ENCODE peak calls at places on chromosomes 5 and 9, in ten cellular contexts. P is heart right ventricle, U is HCEC 1CT, L is KG1, B is WTC11, O is HTR-8/SVneo, H is RWPE1, S is T follicular helper cell, Z is brain microvascular endothelial cell, V is esophagus squamous epithelium. C is an unnamed sample.

GRCh38 chr5:124444147-124444775 is 302.2 kb downstream of the ZNF608 start:
- DNase-seq in L (no peak), S (no peak), H (no peak), B (no peak), U (no peak), P (peak; percentile 45), V (no peak), O (no peak), Z (no peak), C (no peak)

GRCh38 chr9:27351438-27351837 is 54.5 kb upstream of the EQTN start:
- DNase-seq in S (no peak), O (no peak), B (no peak), P (peak; percentile 21), H (no peak), Z (no peak), U (no peak), L (no peak), V (no peak), C (no peak)

GRCh38 chr5:56552612-56553268 is 262.6 kb upstream of the MAP3K1 start:
- DNase-seq in B (no peak), H (no peak), L (no peak), Z (no peak), U (no peak), O (no peak), P (no peak), V (no peak), S (no peak), C (peak; percentile 34)

GRCh38 chr5:76716456-76717157 is 681 bp downstream of the F2R start:
- DNase-seq in H (peak; percentile 30), P (peak; percentile 23), L (peak; percentile 69), S (no peak), Z (peak; percentile 38), U (no peak), B (peak; percentile 37), V (no peak), O (no peak), C (peak; percentile 42)

GRCh38 chr9:74277532-74277931 is 219.6 kb upstream of the RORB start:
- DNase-seq in L (no peak), S (no peak), P (no peak), U (no peak), B (no peak), O (no peak), H (no peak), V (no peak), Z (no peak), C (no peak)

GRCh38 chr9:33445941-33446506 is 1.4 kb downstream of the AQP3 start:
- DNase-seq in P (no peak), H (no peak), V (no peak), U (no peak), Z (no peak), O (no peak), B (no peak), S (no peak), L (no peak), C (no peak)

GRCh38 chr9:123102380-123103113 is 69.1 kb downstream of the GPR21 start:
- DNase-seq in S (no peak), L (no peak), Z (peak; percentile 12), H (no peak), B (no peak), U (no peak), P (no peak), O (no peak), V (no peak), C (peak; percentile 56)

GRCh38 chr5:124841829-124842712 is 95.6 kb upstream of the ZNF608 start:
- DNase-seq in L (no peak), H (peak; percentile 14), Z (no peak), P (no peak), B (no peak), V (no peak), O (no peak), U (no peak), S (no peak), C (peak; percentile 76)

GRCh38 chr9:114777841-114778240 is 28.0 kb downstream of the TNFSF15 start:
- DNase-seq in H (no peak), L (no peak), V (no peak), Z (peak; percentile 16), P (no peak), S (peak; percentile 2), O (no peak), U (no peak), B (no peak), C (no peak)

GRCh38 chr5:147481376-147481775 is 28.5 kb downstream of the DPYSL3 start:
- DNase-seq in O (no peak), S (no peak), Z (peak; percentile 47), L (no peak), B (no peak), U (peak; percentile 84), V (no peak), H (no peak), P (no peak), C (peak; percentile 70)

GRCh38 chr9:125632321-125633115 is 74.5 kb downstream of the MAPKAP1 start:
- DNase-seq in Z (no peak), S (no peak), H (peak; percentile 73), O (no peak), U (peak; percentile 25), V (no peak), L (peak; percentile 70), P (no peak), B (no peak), C (no peak)

GRCh38 chr5:58439094-58439644 is 20.7 kb downstream of the PLK2 start:
- DNase-seq in S (no peak), U (no peak), O (no peak), H (no peak), Z (no peak), B (no peak), L (no peak), V (no peak), P (no peak), C (no peak)

GRCh38 chr5:139795074-139796001 is at the start of gene PSD2:
- DNase-seq in Z (no peak), U (no peak), B (peak; percentile 61), L (no peak), P (no peak), O (peak; percentile 40), S (no peak), V (no peak), H (peak; percentile 42), C (peak; percentile 59)

GRCh38 chr5:172633403-172633970 is 7.6 kb upstream of the NEURL1B start:
- DNase-seq in H (no peak), S (no peak), B (no peak), L (no peak), V (no peak), O (no peak), P (no peak), U (no peak), Z (no peak), C (no peak)

GRCh38 chr9:37503736-37504135 is 18.0 kb downstream of the POLR1E start:
- DNase-seq in P (no peak), B (no peak), O (no peak), Z (peak; percentile 20), L (no peak), V (no peak), U (peak; percentile 23), S (no peak), H (no peak), C (no peak)

GRCh38 chr9:5945112-5945511 is 54.4 kb downstream of the MLANA start:
- DNase-seq in L (no peak), B (no peak), S (no peak), Z (no peak), U (no peak), O (no peak), V (no peak), H (no peak), P (no peak), C (no peak)

GRCh38 chr5:79850941-79851693 is 139.9 kb downstream of the MTX3 start:
- DNase-seq in P (no peak), B (no peak), U (no peak), Z (no peak), H (no peak), S (no peak), O (no peak), L (no peak), V (no peak), C (no peak)

GRCh38 chr5:168778536-168778935 is 199.4 kb upstream of the PANK3 start:
- DNase-seq in V (no peak), O (no peak), S (no peak), Z (no peak), B (no peak), U (no peak), P (no peak), L (no peak), H (no peak), C (no peak)

GRCh38 chr9:14278291-14278721 is 35.6 kb downstream of the NFIB start:
- DNase-seq in Z (peak; percentile 88), B (no peak), P (no peak), O (no peak), V (no peak), H (peak; percentile 14), S (no peak), L (no peak), U (peak; percentile 41), C (peak; percentile 71)